ENCODE peak calls at places on chromosome 16, in five cellular contexts. O, R, L, X and W are unnamed samples.

GRCh38 chr16:50671644-50672260 is 9.4 kb downstream of the SNX20 start:
- DNase-seq in O (peak; percentile 18), R (no peak), L (no peak), X (no peak), W (no peak)

GRCh38 chr16:12868788-12869187 is 32.6 kb upstream of the SHISA9 start:
- DNase-seq in O (no peak), R (no peak), L (no peak), X (no peak), W (no peak)

GRCh38 chr16:11263737-11264136 is 5.4 kb downstream of the TNP2 start:
- DNase-seq in O (no peak), R (no peak), L (no peak), X (no peak), W (no peak)

GRCh38 chr16:11255737-11256656 is at the start of gene SOCS1:
- DNase-seq in O (peak; percentile 83), R (peak; percentile 85), L (peak; percentile 92), X (peak; percentile 75), W (no peak)

GRCh38 chr16:20740007-20740883 is 1.4 kb downstream of the THUMPD1 start:
- DNase-seq in O (peak; percentile 12), R (no peak), L (no peak), X (no peak), W (no peak)

GRCh38 chr16:75789237-75789636 is 62.9 kb upstream of the CPHXL start:
- DNase-seq in O (peak; percentile 59), R (no peak), L (no peak), X (no peak), W (no peak)

GRCh38 chr16:73093146-73094144 is 45.5 kb upstream of the ZFHX3 start:
- DNase-seq in O (peak; percentile 23), R (no peak), L (no peak), X (no peak), W (no peak)

GRCh38 chr16:48613061-48613957 is 3.3 kb upstream of the N4BP1 start:
- DNase-seq in O (peak; percentile 89), R (no peak), L (no peak), X (peak; percentile 53), W (no peak)

GRCh38 chr16:4897328-4897727 is 39.6 kb downstream of the PPL start:
- DNase-seq in O (no peak), R (no peak), L (no peak), X (no peak), W (no peak)

GRCh38 chr16:4900036-4900435 is 36.9 kb downstream of the PPL start:
- DNase-seq in O (no peak), R (no peak), L (no peak), X (no peak), W (no peak)

GRCh38 chr16:4899474-4899846 is 37.5 kb downstream of the PPL start:
- DNase-seq in O (no peak), R (no peak), L (no peak), X (no peak), W (no peak)

GRCh38 chr16:4900750-4901149 is 36.2 kb downstream of the PPL start:
- DNase-seq in O (no peak), R (no peak), L (no peak), X (no peak), W (no peak)

DNA sequence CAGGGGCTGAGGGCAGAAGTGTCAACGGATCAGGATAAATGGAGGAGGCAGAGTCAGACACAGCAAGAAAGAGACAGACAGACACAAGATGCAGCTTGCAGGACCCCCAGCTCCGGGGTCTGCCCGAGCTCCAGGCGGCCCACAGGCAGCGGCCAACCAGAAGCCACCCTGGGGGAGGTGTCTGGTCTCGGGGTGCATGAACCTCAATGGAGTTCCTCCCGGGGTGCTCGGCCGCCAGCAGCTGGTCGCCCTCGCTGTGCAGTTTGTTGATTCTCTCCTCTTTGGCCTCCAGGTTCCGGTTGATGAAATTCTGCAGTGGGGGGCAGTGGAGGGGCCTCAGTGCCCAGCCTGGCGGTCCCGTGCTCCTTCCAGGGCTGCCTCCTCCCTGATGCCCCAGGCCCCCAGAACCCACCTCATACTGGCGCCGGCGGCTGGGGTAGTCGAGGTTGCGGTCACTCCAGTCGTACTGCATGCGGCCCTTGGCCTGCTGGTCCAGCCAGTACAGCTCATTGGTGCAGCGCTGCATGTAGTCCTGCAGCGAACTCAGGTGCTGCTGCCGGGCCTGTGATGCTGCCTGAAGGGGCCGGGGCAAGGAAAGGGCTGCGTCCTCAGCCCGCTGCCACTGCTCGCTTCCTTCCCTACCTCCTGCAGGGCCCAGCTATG is 38.0 kb downstream of the PPL start:
- DNase-seq in O (no peak), R (no peak), L (no peak), X (no peak), W (no peak)
- H3K36me3 ChIP-seq in O (peaks cover 2% of the 10 kb centered on the region), R (no peaks in the 10 kb centered on the region), L (no peaks in the 10 kb centered on the region), X (no peaks in the 10 kb centered on the region), W (peaks cover 93% of the 10 kb centered on the region)

GRCh38 chr16:86318119-86318518 is 192.2 kb upstream of the FOXF1 start:
- DNase-seq in O (no peak), R (no peak), L (no peak), X (no peak), W (no peak)
- H3K27me3 ChIP-seq in O (no peaks in the 10 kb centered on the region), R (no peaks in the 10 kb centered on the region), L (no peaks in the 10 kb centered on the region), X (no peaks in the 10 kb centered on the region), W (peaks cover 24% of the 10 kb centered on the region)

GRCh38 chr16:67438824-67439393 is 8.0 kb downstream of the HSD11B2 start:
- DNase-seq in O (no peak), R (no peak), L (no peak), X (no peak), W (no peak)
- H3K36me3 ChIP-seq in O (peaks cover 13% of the 10 kb centered on the region), R (no peaks in the 10 kb centered on the region), L (peaks cover 20% of the 10 kb centered on the region), X (peaks cover 14% of the 10 kb centered on the region), W (peaks cover 17% of the 10 kb centered on the region)

GRCh38 chr16:23187341-23187740 is 4.8 kb downstream of the SCNN1G start:
- DNase-seq in O (no peak), R (no peak), L (no peak), X (no peak), W (no peak)

GRCh38 chr16:23183486-23183862 is 929 bp downstream of the SCNN1G start:
- DNase-seq in O (no peak), R (no peak), L (no peak), X (no peak), W (no peak)

GRCh38 chr16:23182675-23183485 is at the start of gene SCNN1G:
- DNase-seq in O (no peak), R (no peak), L (no peak), X (no peak), W (no peak)

GRCh38 chr16:23186171-23186570 is 3.6 kb downstream of the SCNN1G start:
- DNase-seq in O (no peak), R (no peak), L (no peak), X (no peak), W (no peak)

GRCh38 chr16:23185661-23186060 is 3.1 kb downstream of the SCNN1G start:
- DNase-seq in O (no peak), R (no peak), L (no peak), X (no peak), W (no peak)
- H3K27me3 ChIP-seq in O (peaks cover 3% of the 10 kb centered on the region), R (no peaks in the 10 kb centered on the region), L (peaks cover 40% of the 10 kb centered on the region), X (peaks cover 17% of the 10 kb centered on the region), W (peaks cover 16% of the 10 kb centered on the region)

DNA sequence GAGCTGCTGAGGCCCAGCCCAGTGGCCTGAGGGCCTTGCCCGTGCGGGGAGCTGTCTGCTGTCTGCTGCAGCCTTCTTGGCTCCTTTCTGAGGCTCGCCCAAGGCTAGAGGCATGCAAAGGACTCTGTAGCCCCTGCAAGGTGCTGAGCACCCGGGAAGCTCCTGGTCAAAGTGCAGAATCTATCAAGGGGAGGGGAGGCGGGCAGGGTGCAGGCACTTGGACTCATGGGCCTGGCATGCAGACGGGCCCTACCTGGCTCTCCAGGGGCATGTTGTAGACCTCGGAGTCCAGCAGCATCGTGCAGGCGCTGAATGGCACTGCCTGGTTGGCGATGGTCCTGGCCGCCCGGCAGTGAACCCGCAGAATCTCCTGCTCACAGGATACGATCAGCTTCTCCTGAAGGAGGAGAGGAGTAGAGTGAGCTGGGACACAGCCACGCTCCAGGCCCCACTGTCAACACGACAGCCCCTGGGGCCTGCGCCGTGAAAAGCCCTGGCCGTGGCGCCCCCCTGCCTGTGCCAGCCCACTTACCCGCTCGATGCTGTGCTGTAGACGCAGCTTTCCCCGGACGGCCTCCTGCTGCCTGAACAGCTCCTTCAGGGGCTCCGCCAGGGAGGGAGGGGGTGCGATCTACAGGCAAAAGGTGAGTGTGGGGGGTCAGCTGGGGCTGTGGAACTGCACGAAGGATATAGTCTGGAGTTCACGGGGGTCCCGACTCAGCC is 57.2 kb downstream of the ZNF778 start:
- DNase-seq in O (peak; percentile 94), R (no peak), L (no peak), X (no peak), W (no peak)
- H3K36me3 ChIP-seq in O (peaks cover 22% of the 10 kb centered on the region), R (no peaks in the 10 kb centered on the region), L (peaks cover 35% of the 10 kb centered on the region), X (peaks cover 51% of the 10 kb centered on the region), W (peaks cover 89% of the 10 kb centered on the region)